ENCODE peak calls at places on chromosomes 5 and 9, in five cellular contexts. X is CD4-positive, CD25-positive, alpha-beta regulatory T cell; C is effector CD4-positive, alpha-beta T cell; L is posterior vena cava; J is substantia nigra. B is an unnamed sample.

GRCh38 chr5:93930098-93930497 is 188.7 kb upstream of the POU5F2 start:
- DNase-seq in J (no peak), C (no peak), X (no peak), L (no peak), B (no peak)

GRCh38 chr5:72601861-72602260 is 94.7 kb upstream of the ZNF366 start:
- DNase-seq in L (no peak), X (no peak), C (no peak), J (no peak), B (no peak)

GRCh38 chr9:33076360-33077004 is at the start of gene SMU1:
- DNase-seq in L (peak), J (peak), X (peak), C (peak), B (peak)

GRCh38 chr5:172594431-172594830 is 46.6 kb upstream of the NEURL1B start:
- DNase-seq in J (no peak), C (no peak), X (no peak), L (peak), B (no peak)

GRCh38 chr5:144436007-144436406 is 265.3 kb downstream of the KCTD16 start:
- DNase-seq in X (no peak), C (no peak), L (no peak), J (no peak), B (no peak)

GRCh38 chr5:127072861-127073846 is at the start of gene C5orf63:
- DNase-seq in L (peak), X (peak), C (peak), J (no peak), B (peak)

GRCh38 chr9:127931092-127931881 is 710 bp upstream of the PIP5KL1 start:
- DNase-seq in J (no peak), L (no peak), X (no peak), C (no peak), B (peak)

GRCh38 chr9:127876026-127876763 is 1.3 kb downstream of the AK1 start:
- DNase-seq in C (no peak), X (no peak), J (no peak), L (no peak), B (no peak)

GRCh38 chr5:16596541-16596940 is 20.3 kb downstream of the RETREG1 start:
- DNase-seq in C (no peak), X (no peak), J (peak), L (no peak), B (no peak)

GRCh38 chr5:156208271-156208670 is 118.7 kb upstream of the SGCD start:
- DNase-seq in C (no peak), J (no peak), L (no peak), X (no peak), B (no peak)

GRCh38 chr5:144370273-144370672 is 199.6 kb downstream of the KCTD16 start:
- DNase-seq in J (no peak), L (no peak), X (no peak), C (no peak), B (no peak)

GRCh38 chr5:179337227-179338122 is 7.8 kb downstream of the ADAMTS2 start:
- DNase-seq in J (no peak), C (no peak), X (no peak), L (no peak), B (no peak)

GRCh38 chr5:177133845-177134652 is 476 bp downstream of the NSD1 start:
- DNase-seq in L (peak), C (peak), J (peak), X (peak), B (peak)

GRCh38 chr5:115267617-115268016 is 4.9 kb upstream of the PGGT1B start:
- DNase-seq in C (no peak), X (no peak), L (no peak), J (no peak), B (no peak)

GRCh38 chr5:96285823-96286222 is 147.2 kb downstream of the PCSK1 start:
- DNase-seq in X (no peak), L (no peak), C (no peak), J (no peak), B (no peak)

GRCh38 chr5:395921-396714 is 46.9 kb upstream of the EXOC3 start:
- DNase-seq in C (no peak), J (no peak), X (no peak), L (peak), B (no peak)

GRCh38 chr9:125125523-125125922 is 17.8 kb downstream of the SCAI start:
- DNase-seq in J (no peak), X (no peak), L (no peak), C (no peak), B (no peak)